ENCODE peak calls at places on chromosomes 1 and 21, in six cellular contexts. One of them, this sample, is unnamed.
A peak's percentile ranks its signal among the peaks of the same experiment; 100 is the strongest.

GRCh38 chr1:28512058-28512611 is 6.3 kb downstream of the RCC1 start:
- DNase-seq in HepG2: no peak
- DNase-seq in A549: no peak
- DNase-seq in HCT116: no peak
- DNase-seq in endothelial cell of umbilical vein: no peak
- DNase-seq in GM12878: no peak
- DNase-seq in this sample: peak; percentile 55

GRCh38 chr1:30229557-30229956 is 493.8 kb downstream of the MATN1 start:
- DNase-seq in endothelial cell of umbilical vein: no peak
- DNase-seq in GM12878: no peak
- DNase-seq in HepG2: peak; percentile 63
- DNase-seq in A549: no peak
- DNase-seq in HCT116: no peak
- DNase-seq in this sample: no peak

GRCh38 chr21:36079010-36079649 is 9.3 kb downstream of the CBR1 start:
- DNase-seq in HCT116: no peak
- DNase-seq in HepG2: no peak
- DNase-seq in endothelial cell of umbilical vein: no peak
- DNase-seq in A549: no peak
- DNase-seq in GM12878: no peak
- DNase-seq in this sample: no peak

GRCh38 chr1:169109561-169110134 is 3.2 kb downstream of the ATP1B1 start:
- DNase-seq in A549: peak; percentile 83
- DNase-seq in GM12878: no peak
- DNase-seq in HepG2: peak; percentile 97
- DNase-seq in HCT116: peak; percentile 88
- DNase-seq in endothelial cell of umbilical vein: peak; percentile 68
- DNase-seq in this sample: peak; percentile 56

GRCh38 chr1:45573231-45573804 is 10.5 kb upstream of the NASP start:
- DNase-seq in HepG2: no peak
- DNase-seq in HCT116: no peak
- DNase-seq in endothelial cell of umbilical vein: no peak
- DNase-seq in GM12878: no peak
- DNase-seq in A549: no peak
- DNase-seq in this sample: no peak

GRCh38 chr1:19892628-19893168 is 10.5 kb downstream of the OTUD3 start:
- DNase-seq in GM12878: no peak
- DNase-seq in A549: no peak
- DNase-seq in endothelial cell of umbilical vein: peak; percentile 62
- DNase-seq in HepG2: no peak
- DNase-seq in HCT116: no peak
- DNase-seq in this sample: no peak

GRCh38 chr21:36428789-36429671 is 43.8 kb downstream of the CHAF1B start:
- DNase-seq in HCT116: no peak
- DNase-seq in endothelial cell of umbilical vein: peak; percentile 55
- DNase-seq in GM12878: no peak
- DNase-seq in A549: no peak
- DNase-seq in HepG2: no peak
- DNase-seq in this sample: peak; percentile 29

GRCh38 chr1:180988221-180988826 is 34.3 kb downstream of the STX6 start:
- DNase-seq in A549: no peak
- DNase-seq in HepG2: peak; percentile 47
- DNase-seq in HCT116: no peak
- DNase-seq in GM12878: no peak
- DNase-seq in endothelial cell of umbilical vein: peak; percentile 5
- DNase-seq in this sample: no peak

GRCh38 chr1:83839566-83840173 is 159.3 kb downstream of the TTLL7 start:
- DNase-seq in A549: no peak
- DNase-seq in HepG2: no peak
- DNase-seq in HCT116: no peak
- DNase-seq in endothelial cell of umbilical vein: no peak
- DNase-seq in GM12878: no peak
- DNase-seq in this sample: no peak

GRCh38 chr1:207002731-207003146 is 29.8 kb downstream of the C1orf116 start:
- DNase-seq in GM12878: no peak
- DNase-seq in HepG2: no peak
- DNase-seq in endothelial cell of umbilical vein: no peak
- DNase-seq in A549: no peak
- DNase-seq in HCT116: no peak
- DNase-seq in this sample: no peak

GRCh38 chr1:12472798-12473551 is 145.0 kb downstream of the DHRS3 start:
- DNase-seq in HepG2: no peak
- DNase-seq in HCT116: no peak
- DNase-seq in A549: no peak
- DNase-seq in endothelial cell of umbilical vein: no peak
- DNase-seq in GM12878: no peak
- DNase-seq in this sample: no peak

GRCh38 chr1:100511058-100511457 is 26.9 kb upstream of the GPR88 start:
- DNase-seq in endothelial cell of umbilical vein: no peak
- DNase-seq in HepG2: no peak
- DNase-seq in A549: no peak
- DNase-seq in GM12878: no peak
- DNase-seq in HCT116: no peak
- DNase-seq in this sample: peak; percentile 95

GRCh38 chr1:178544531-178544930 is 31.6 kb downstream of the TEX35 start:
- DNase-seq in endothelial cell of umbilical vein: no peak
- DNase-seq in HepG2: no peak
- DNase-seq in A549: no peak
- DNase-seq in GM12878: no peak
- DNase-seq in HCT116: no peak
- DNase-seq in this sample: no peak

GRCh38 chr1:67616394-67616985 is 68.5 kb upstream of the GADD45A start:
- DNase-seq in HCT116: no peak
- DNase-seq in HepG2: no peak
- DNase-seq in A549: no peak
- DNase-seq in GM12878: no peak
- DNase-seq in endothelial cell of umbilical vein: peak; percentile 24
- DNase-seq in this sample: no peak

GRCh38 chr1:182120411-182121258 is 59.1 kb upstream of the ZNF648 start:
- DNase-seq in A549: peak; percentile 62
- DNase-seq in endothelial cell of umbilical vein: no peak
- DNase-seq in HCT116: no peak
- DNase-seq in HepG2: peak; percentile 91
- DNase-seq in GM12878: no peak
- DNase-seq in this sample: no peak

GRCh38 chr1:61851235-61851634 is 109.0 kb downstream of the PATJ start:
- DNase-seq in HCT116: no peak
- DNase-seq in GM12878: no peak
- DNase-seq in endothelial cell of umbilical vein: no peak
- DNase-seq in HepG2: no peak
- DNase-seq in A549: no peak
- DNase-seq in this sample: no peak

GRCh38 chr1:63935148-63935547 is 161.3 kb downstream of the ROR1 start:
- DNase-seq in GM12878: no peak
- DNase-seq in HCT116: no peak
- DNase-seq in HepG2: no peak
- DNase-seq in A549: no peak
- DNase-seq in endothelial cell of umbilical vein: no peak
- DNase-seq in this sample: no peak

GRCh38 chr1:99816656-99817055 is 33.5 kb upstream of the AGL start:
- DNase-seq in HCT116: no peak
- DNase-seq in HepG2: no peak
- DNase-seq in endothelial cell of umbilical vein: no peak
- DNase-seq in A549: no peak
- DNase-seq in GM12878: no peak
- DNase-seq in this sample: no peak

GRCh38 chr1:180778782-180779398 is 133.8 kb upstream of the KIAA1614 start:
- DNase-seq in endothelial cell of umbilical vein: no peak
- DNase-seq in HCT116: peak; percentile 10
- DNase-seq in HepG2: peak; percentile 28
- DNase-seq in GM12878: no peak
- DNase-seq in A549: peak; percentile 26
- DNase-seq in this sample: no peak

GRCh38 chr1:226062558-226063361 is at the start of gene H3-3A:
- DNase-seq in HCT116: peak; percentile 79
- DNase-seq in HepG2: peak; percentile 87
- DNase-seq in A549: peak; percentile 81
- DNase-seq in GM12878: peak; percentile 66
- DNase-seq in endothelial cell of umbilical vein: peak; percentile 94
- DNase-seq in this sample: peak; percentile 95

GRCh38 chr1:2374260-2375155 is 16.8 kb downstream of the MORN1 start:
- DNase-seq in A549: no peak
- DNase-seq in GM12878: no peak
- DNase-seq in endothelial cell of umbilical vein: no peak
- DNase-seq in HepG2: no peak
- DNase-seq in HCT116: no peak
- DNase-seq in this sample: peak; percentile 79

GRCh38 chr1:167563579-167564246 is 10.2 kb upstream of the CREG1 start:
- DNase-seq in HCT116: no peak
- DNase-seq in A549: no peak
- DNase-seq in GM12878: no peak
- DNase-seq in HepG2: no peak
- DNase-seq in endothelial cell of umbilical vein: no peak
- DNase-seq in this sample: no peak

GRCh38 chr1:151494741-151495281 is 16.4 kb upstream of the CGN start:
- DNase-seq in HepG2: peak; percentile 33
- DNase-seq in HCT116: peak; percentile 83
- DNase-seq in GM12878: no peak
- DNase-seq in A549: no peak
- DNase-seq in endothelial cell of umbilical vein: peak; percentile 86
- DNase-seq in this sample: no peak

GRCh38 chr1:200027264-200027823 is at the start of gene NR5A2:
- DNase-seq in GM12878: no peak
- DNase-seq in endothelial cell of umbilical vein: no peak
- DNase-seq in A549: peak; percentile 80
- DNase-seq in HCT116: no peak
- DNase-seq in HepG2: peak; percentile 39
- DNase-seq in this sample: no peak

GRCh38 chr1:154476791-154477190 is 25.2 kb upstream of the TDRD10 start:
- DNase-seq in HCT116: peak; percentile 43
- DNase-seq in HepG2: no peak
- DNase-seq in A549: no peak
- DNase-seq in endothelial cell of umbilical vein: no peak
- DNase-seq in GM12878: no peak
- DNase-seq in this sample: no peak

GRCh38 chr1:81998165-81998564 is 197.4 kb downstream of the ADGRL2 start:
- DNase-seq in HCT116: no peak
- DNase-seq in GM12878: no peak
- DNase-seq in A549: no peak
- DNase-seq in endothelial cell of umbilical vein: no peak
- DNase-seq in HepG2: no peak
- DNase-seq in this sample: no peak

GRCh38 chr1:207853372-207853757 is 57.6 kb downstream of the CD34 start:
- DNase-seq in HepG2: no peak
- DNase-seq in A549: no peak
- DNase-seq in GM12878: no peak
- DNase-seq in endothelial cell of umbilical vein: peak; percentile 42
- DNase-seq in HCT116: no peak
- DNase-seq in this sample: no peak

GRCh38 chr1:85116856-85117255 is 68.6 kb upstream of the MCOLN3 start:
- DNase-seq in A549: no peak
- DNase-seq in endothelial cell of umbilical vein: no peak
- DNase-seq in HCT116: no peak
- DNase-seq in HepG2: no peak
- DNase-seq in GM12878: no peak
- DNase-seq in this sample: peak; percentile 70

GRCh38 chr21:25963186-25963585 is 207.4 kb downstream of the APP start:
- DNase-seq in HCT116: peak; percentile 75
- DNase-seq in endothelial cell of umbilical vein: peak; percentile 95
- DNase-seq in A549: peak; percentile 3
- DNase-seq in HepG2: no peak
- DNase-seq in GM12878: no peak
- DNase-seq in this sample: no peak

GRCh38 chr21:25964009-25964408 is 206.6 kb downstream of the APP start:
- DNase-seq in GM12878: no peak
- DNase-seq in A549: no peak
- DNase-seq in endothelial cell of umbilical vein: peak; percentile 93
- DNase-seq in HepG2: no peak
- DNase-seq in HCT116: no peak
- DNase-seq in this sample: peak; percentile 1

GRCh38 chr21:25964926-25965325 is 205.6 kb downstream of the APP start:
- DNase-seq in endothelial cell of umbilical vein: no peak
- DNase-seq in A549: no peak
- DNase-seq in HCT116: no peak
- DNase-seq in GM12878: no peak
- DNase-seq in HepG2: no peak
- DNase-seq in this sample: no peak

GRCh38 chr21:25967566-25968438 is 202.8 kb downstream of the APP start:
- DNase-seq in HCT116: no peak
- DNase-seq in endothelial cell of umbilical vein: peak; percentile 88
- DNase-seq in A549: no peak
- DNase-seq in GM12878: peak; percentile 44
- DNase-seq in HepG2: no peak
- DNase-seq in this sample: peak; percentile 47

DNA sequence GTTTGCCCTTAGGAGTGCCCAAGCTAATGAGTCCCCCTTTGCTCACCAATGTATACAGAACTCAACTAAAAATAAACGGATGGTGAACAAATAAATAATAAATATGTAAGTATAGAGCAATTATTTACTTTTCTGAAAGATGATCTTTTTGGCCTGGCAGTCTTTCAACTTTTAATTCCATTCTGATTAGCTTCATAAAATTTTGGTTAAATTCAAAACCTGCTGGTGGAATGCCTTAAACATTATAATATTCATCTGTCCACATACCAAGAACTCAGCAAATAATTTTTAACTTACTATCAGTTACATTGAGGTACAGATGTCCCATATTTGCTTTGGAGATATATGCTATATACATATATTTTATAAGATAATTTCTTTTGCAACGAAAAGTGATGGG is 204.3 kb downstream of the APP start:
- DNase-seq in GM12878: no peak
- DNase-seq in endothelial cell of umbilical vein: no peak
- DNase-seq in HCT116: no peak
- DNase-seq in HepG2: no peak
- DNase-seq in A549: no peak
- DNase-seq in this sample: no peak
- TF ChIP-seq CTCF in GM12878: no peak
- TF ChIP-seq CTCF in endothelial cell of umbilical vein: no peak
- TF ChIP-seq CTCF in HCT116: no peak
- TF ChIP-seq CTCF in HepG2: no peak
- TF ChIP-seq CTCF in A549: no peak
- TF ChIP-seq CTCF in this sample: no peak

GRCh38 chr1:228863776-228864175 is 128.5 kb downstream of the RHOU start:
- DNase-seq in endothelial cell of umbilical vein: no peak
- DNase-seq in HCT116: no peak
- DNase-seq in GM12878: no peak
- DNase-seq in HepG2: no peak
- DNase-seq in A549: no peak
- DNase-seq in this sample: no peak
- TF ChIP-seq POLR2A in endothelial cell of umbilical vein: no peak
- TF ChIP-seq POLR2A in HCT116: no peak
- TF ChIP-seq POLR2A in GM12878: no peak
- TF ChIP-seq POLR2A in HepG2: no peak
- TF ChIP-seq POLR2A in A549: no peak
- TF ChIP-seq POLR2A in this sample: no peak

GRCh38 chr21:44579833-44580144 is 615 bp downstream of the KRTAP10-5 start:
- DNase-seq in HepG2: no peak
- DNase-seq in HCT116: no peak
- DNase-seq in A549: no peak
- DNase-seq in GM12878: no peak
- DNase-seq in endothelial cell of umbilical vein: no peak
- DNase-seq in this sample: no peak
- TF ChIP-seq MAX in HepG2: no peak
- TF ChIP-seq MAX in HCT116: no peak
- TF ChIP-seq MAX in A549: no peak
- TF ChIP-seq MAX in GM12878: no peak
- TF ChIP-seq MAX in endothelial cell of umbilical vein: no peak
- TF ChIP-seq MAX in this sample: no peak

GRCh38 chr1:223631367-223631977 is 34.0 kb downstream of the CAPN8 start:
- DNase-seq in A549: peak; percentile 15
- DNase-seq in HCT116: no peak
- DNase-seq in endothelial cell of umbilical vein: no peak
- DNase-seq in GM12878: no peak
- DNase-seq in HepG2: no peak
- DNase-seq in this sample: no peak
- TF ChIP-seq CTCF in A549: no peak
- TF ChIP-seq CTCF in HCT116: no peak
- TF ChIP-seq CTCF in endothelial cell of umbilical vein: no peak
- TF ChIP-seq CTCF in GM12878: no peak
- TF ChIP-seq CTCF in HepG2: no peak
- TF ChIP-seq CTCF in this sample: no peak